ENCODE peak calls at places on chromosomes 12 and 14, in six cellular contexts. A, V, N, X, Q and U are unnamed samples.

GRCh38 chr12:54028324-54029201 is at the start of gene HOXC6:
- DNase-seq in A (peak), V (no peak), N (peak), X (no peak), Q (no peak), U (peak)

GRCh38 chr14:105881021-105881930 is 354.9 kb downstream of the TMEM121 start:
- DNase-seq in A (no peak), V (no peak), N (no peak), X (no peak), Q (no peak), U (no peak)

GRCh38 chr12:68577949-68578348 is 32.8 kb upstream of the RAP1B start:
- DNase-seq in A (no peak), V (no peak), N (no peak), X (no peak), Q (no peak), U (no peak)

GRCh38 chr14:94933411-94933964 is 163.6 kb upstream of the GSC start:
- DNase-seq in A (no peak), V (no peak), N (no peak), X (no peak), Q (no peak), U (no peak)

GRCh38 chr12:11897923-11898322 is 172.8 kb upstream of the BCL2L14 start:
- DNase-seq in A (no peak), V (no peak), N (no peak), X (no peak), Q (no peak), U (no peak)

GRCh38 chr12:16189849-16190248 is 87.6 kb downstream of the SLC15A5 start:
- DNase-seq in A (no peak), V (no peak), N (peak), X (no peak), Q (no peak), U (no peak)

GRCh38 chr12:5556033-5556614 is 124.2 kb downstream of the NTF3 start:
- DNase-seq in A (no peak), V (peak), N (peak), X (no peak), Q (no peak), U (peak)

GRCh38 chr12:47088021-47088944 is 8.5 kb upstream of the AMIGO2 start:
- DNase-seq in A (peak), V (no peak), N (peak), X (no peak), Q (peak), U (no peak)

GRCh38 chr12:51992246-51992645 is 14.5 kb upstream of the TAMALIN start:
- DNase-seq in A (no peak), V (no peak), N (no peak), X (no peak), Q (no peak), U (no peak)

GRCh38 chr12:116595186-116595585 is 36.0 kb downstream of the MAP1LC3B2 start:
- DNase-seq in A (no peak), V (no peak), N (no peak), X (no peak), Q (no peak), U (no peak)

GRCh38 chr14:34810028-34810427 is 65.1 kb downstream of the BAZ1A start:
- DNase-seq in A (no peak), V (no peak), N (no peak), X (no peak), Q (no peak), U (no peak)

GRCh38 chr12:18683603-18684002 is 54.2 kb downstream of the PLCZ1 start:
- DNase-seq in A (peak), V (no peak), N (peak), X (no peak), Q (peak), U (no peak)

GRCh38 chr12:109098142-109098652 is 800 bp downstream of the UNG start:
- DNase-seq in A (peak), V (peak), N (peak), X (peak), Q (no peak), U (no peak)

GRCh38 chr14:50233335-50234250 is 2.2 kb upstream of the SOS2 start:
- DNase-seq in A (no peak), V (no peak), N (no peak), X (peak), Q (no peak), U (peak)

GRCh38 chr12:47410383-47410782 is 295.4 kb downstream of the RPAP3 start:
- DNase-seq in A (no peak), V (no peak), N (no peak), X (no peak), Q (no peak), U (no peak)

GRCh38 chr12:112599871-112600270 is 181.1 kb downstream of the PTPN11 start:
- DNase-seq in A (peak), V (no peak), N (no peak), X (no peak), Q (no peak), U (no peak)

GRCh38 chr14:66104486-66104885 is 381.7 kb upstream of the CCDC196 start:
- DNase-seq in A (no peak), V (no peak), N (no peak), X (no peak), Q (no peak), U (no peak)

GRCh38 chr14:91273885-91274273 is 29.4 kb upstream of the GPR68 start:
- DNase-seq in A (no peak), V (no peak), N (no peak), X (no peak), Q (no peak), U (no peak)

GRCh38 chr12:2259368-2259767 is 206.6 kb downstream of the CACNA1C start:
- DNase-seq in A (no peak), V (no peak), N (no peak), X (no peak), Q (no peak), U (no peak)

GRCh38 chr14:78606111-78606510 is 435.9 kb downstream of the NRXN3 start:
- DNase-seq in A (no peak), V (no peak), N (no peak), X (no peak), Q (no peak), U (no peak)

GRCh38 chr12:11753826-11754225 is 104.4 kb downstream of the ETV6 start:
- DNase-seq in A (no peak), V (no peak), N (no peak), X (no peak), Q (no peak), U (no peak)

GRCh38 chr14:74478996-74479635 is 14.0 kb downstream of the NPC2 start:
- DNase-seq in A (no peak), V (peak), N (peak), X (no peak), Q (peak), U (peak)